ENCODE peak calls at places on chromosomes 1 and 21, in ten cellular contexts. Y is lower lobe of right lung; V is glutamatergic neuron; N is GM10248; P is CD8-positive, alpha-beta T cell; K is OCI-LY7; L is epithelial cell of esophagus; S is hepatocyte; R is IMR-90; I is RWPE1. D is an unnamed sample.

GRCh38 chr1:179706339-179706941 is 36.7 kb upstream of the FAM163A start:
- DNase-seq in S (peak), V (peak), Y (no peak), I (peak), N (peak), L (peak), R (peak), K (peak), P (peak), D (peak)

GRCh38 chr1:175072131-175072941 is 4.7 kb downstream of the TNN start:
- DNase-seq in N (peak), S (peak), P (no peak), K (no peak), V (peak), R (peak), I (no peak), Y (no peak), L (peak), D (peak)

GRCh38 chr1:28751315-28752056 is 14.7 kb downstream of the YTHDF2 start:
- DNase-seq in P (no peak), Y (no peak), I (peak), V (no peak), L (peak), K (no peak), R (peak), N (no peak), S (no peak), D (no peak)

GRCh38 chr1:153790282-153790995 is 15.2 kb downstream of the SLC27A3 start:
- DNase-seq in R (peak), N (no peak), P (no peak), K (no peak), I (no peak), Y (peak), L (no peak), S (peak), V (no peak), D (no peak)

GRCh38 chr1:160085686-160086089 is 4.3 kb downstream of the KCNJ9 start:
- DNase-seq in V (peak), P (peak), I (peak), Y (peak), L (peak), R (peak), S (peak), N (peak), K (peak), D (peak)

GRCh38 chr21:46156378-46156645 is 933 bp upstream of the FTCD start:
- DNase-seq in V (no peak), S (peak), I (no peak), L (no peak), Y (no peak), N (no peak), P (no peak), R (no peak), K (no peak), D (no peak)

GRCh38 chr1:152109231-152109997 is 5.8 kb downstream of the TCHH start:
- DNase-seq in P (no peak), R (peak), N (no peak), I (no peak), V (no peak), Y (no peak), S (no peak), L (peak), K (no peak), D (no peak)

GRCh38 chr21:18951291-18952038 is 547.9 kb upstream of the TMPRSS15 start:
- DNase-seq in I (no peak), L (no peak), N (no peak), S (peak), P (no peak), R (no peak), V (peak), K (peak), Y (no peak), D (no peak)

GRCh38 chr1:110383311-110383990 is 7.4 kb downstream of the SLC16A4 start:
- DNase-seq in P (no peak), Y (no peak), R (no peak), I (no peak), N (no peak), K (peak), S (no peak), V (no peak), L (peak), D (no peak)

GRCh38 chr1:4518621-4519020 is 135.8 kb upstream of the AJAP1 start:
- DNase-seq in P (no peak), K (no peak), L (no peak), Y (no peak), V (no peak), R (no peak), S (no peak), I (no peak), N (no peak), D (no peak)

GRCh38 chr1:59146651-59147358 is 150.1 kb upstream of the FGGY start:
- DNase-seq in V (peak), K (no peak), L (no peak), R (peak), S (peak), P (peak), I (no peak), Y (peak), N (peak), D (peak)
- TF ChIP-seq CTCF in V (no peak), K (no peak), L (no peak), R (peak), S (peak), P (peak), I (no peak), Y (peak), N (peak), D (peak)

DNA sequence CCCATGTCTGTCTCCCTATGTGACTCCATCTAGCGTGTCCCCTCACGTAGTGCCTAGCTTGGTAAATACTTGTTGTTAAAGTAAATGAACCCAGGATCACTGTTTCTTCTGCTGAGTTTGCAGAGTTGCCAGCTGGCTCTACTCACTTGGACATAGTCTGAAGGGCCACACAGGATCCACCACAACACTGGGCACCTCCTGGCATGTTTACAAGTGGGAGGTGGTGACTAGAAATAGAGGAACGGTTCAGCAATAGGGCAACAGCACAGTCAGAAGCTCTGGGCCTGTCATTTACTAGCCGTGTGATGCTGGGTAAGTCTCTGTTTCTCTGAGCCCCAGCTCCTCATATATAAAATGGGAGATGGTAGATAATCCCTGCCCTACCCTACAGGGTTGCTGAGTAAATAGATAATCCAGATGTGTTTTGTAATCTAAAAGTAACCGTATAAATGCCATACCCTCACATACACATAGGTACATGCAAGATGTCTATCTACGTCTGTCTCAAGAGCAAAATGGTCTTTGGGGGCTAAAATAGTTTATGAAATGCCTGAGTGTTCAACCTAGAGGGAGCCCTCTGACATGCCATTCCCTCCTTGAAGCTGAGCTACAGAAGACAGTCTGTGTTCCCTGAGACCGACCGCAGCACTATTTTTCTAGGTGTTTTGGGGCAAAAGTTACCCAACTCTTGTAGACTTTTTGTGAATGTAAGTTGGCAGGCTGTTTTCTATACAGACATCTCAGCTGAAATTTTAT is 20.4 kb downstream of the RNF220 start:
- DNase-seq in V (no peak), L (no peak), Y (no peak), N (no peak), S (no peak), P (no peak), R (no peak), I (no peak), K (no peak), D (no peak)
- TF ChIP-seq CTCF in V (no peak), L (no peak), Y (no peak), N (no peak), S (no peak), P (no peak), R (no peak), I (no peak), K (no peak), D (no peak)

DNA sequence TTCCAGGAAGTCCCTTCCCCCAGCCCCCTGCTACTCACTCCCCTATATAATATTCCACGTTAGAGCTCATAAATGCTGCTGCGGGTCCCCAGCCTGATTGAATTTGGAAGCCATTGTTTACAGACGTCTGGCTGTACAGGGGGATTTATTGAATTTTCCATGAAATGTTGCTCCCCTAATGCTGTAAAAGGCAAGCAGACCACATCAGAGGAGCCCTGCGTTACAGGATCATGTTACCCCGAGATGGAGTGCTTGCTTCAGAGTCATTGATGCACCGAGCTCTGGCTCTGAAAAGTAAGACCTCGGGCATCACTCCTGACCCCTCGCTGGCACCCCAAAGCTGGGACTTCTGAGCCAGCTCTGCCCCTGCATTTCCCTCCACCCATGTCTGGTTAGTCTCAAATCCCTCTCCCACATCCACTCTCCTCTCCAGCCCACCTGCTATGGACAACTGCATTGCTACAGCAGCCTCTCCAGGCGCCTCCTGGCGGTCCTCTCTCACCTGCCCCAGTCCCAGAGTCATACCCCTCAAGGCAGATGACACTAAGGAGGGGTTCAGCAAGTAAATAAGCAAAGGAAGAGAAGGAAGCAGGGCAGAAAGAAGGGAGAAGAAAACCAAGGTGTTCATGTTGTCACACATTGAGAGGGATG is 127.8 kb downstream of the TMEM53 start:
- DNase-seq in R (no peak), L (no peak), K (no peak), S (peak), I (no peak), N (no peak), P (no peak), Y (no peak), V (no peak), D (peak)
- TF ChIP-seq CTCF in R (no peak), L (no peak), K (peak), S (no peak), I (no peak), N (peak), P (no peak), Y (no peak), V (no peak), D (no peak)

GRCh38 chr1:211492511-211493132 is 660 bp upstream of the RD3 start:
- DNase-seq in K (no peak), N (no peak), V (no peak), L (no peak), R (no peak), P (no peak), S (no peak), Y (no peak), I (no peak), D (no peak)

GRCh38 chr1:211490821-211491415 is 1.0 kb downstream of the RD3 start:
- DNase-seq in S (no peak), Y (no peak), K (no peak), R (no peak), I (no peak), P (no peak), N (no peak), L (no peak), V (no peak), D (no peak)

GRCh38 chr1:211493865-211494653 is 2.1 kb upstream of the RD3 start:
- DNase-seq in N (no peak), L (no peak), V (no peak), Y (no peak), K (no peak), S (no peak), I (no peak), R (no peak), P (no peak), D (no peak)

GRCh38 chr1:211495584-211495983 is 3.6 kb upstream of the RD3 start:
- DNase-seq in K (no peak), P (no peak), S (no peak), L (peak), R (no peak), I (peak), N (no peak), Y (no peak), V (no peak), D (no peak)

DNA sequence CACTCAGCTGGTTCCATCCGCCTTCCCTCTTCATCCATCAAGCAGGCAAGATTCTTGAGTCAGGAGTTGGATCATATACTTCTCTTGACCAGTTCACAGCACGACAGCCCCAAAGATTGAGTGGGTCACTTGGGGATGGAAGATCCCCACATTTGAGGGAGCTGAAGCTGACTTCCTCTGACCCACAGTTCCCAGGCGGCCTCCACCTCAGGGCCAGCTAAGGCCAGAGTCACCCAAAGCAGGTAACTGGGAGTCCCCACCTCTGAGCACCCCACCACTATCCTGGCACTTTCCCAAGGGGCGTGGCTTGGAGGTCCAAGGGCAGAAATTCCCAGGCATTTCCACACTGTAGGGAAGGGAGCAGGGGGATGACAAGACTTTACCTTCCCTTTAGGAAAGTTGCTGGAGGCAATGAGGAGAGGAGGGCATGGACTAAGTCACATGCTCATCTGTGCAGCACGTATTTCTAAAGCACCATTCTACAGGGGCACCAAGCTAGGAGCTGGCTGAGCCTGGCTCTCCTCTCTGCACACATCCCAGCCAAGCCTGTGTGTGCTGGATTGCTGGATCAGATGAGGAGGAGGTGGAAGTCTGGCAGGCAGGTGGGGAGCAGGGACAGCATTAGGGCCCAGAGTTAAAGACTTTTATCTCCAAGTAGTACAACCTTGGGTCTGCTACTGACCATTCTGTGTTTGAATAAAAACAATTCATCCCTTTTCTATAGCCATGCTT is 1.3 kb upstream of the RD3 start:
- DNase-seq in Y (no peak), P (no peak), N (no peak), L (no peak), S (no peak), R (no peak), V (no peak), I (no peak), K (no peak), D (no peak)
- TF ChIP-seq CTCF in Y (no peak), P (no peak), N (no peak), L (no peak), S (no peak), R (no peak), V (no peak), I (no peak), K (no peak), D (no peak)

DNA sequence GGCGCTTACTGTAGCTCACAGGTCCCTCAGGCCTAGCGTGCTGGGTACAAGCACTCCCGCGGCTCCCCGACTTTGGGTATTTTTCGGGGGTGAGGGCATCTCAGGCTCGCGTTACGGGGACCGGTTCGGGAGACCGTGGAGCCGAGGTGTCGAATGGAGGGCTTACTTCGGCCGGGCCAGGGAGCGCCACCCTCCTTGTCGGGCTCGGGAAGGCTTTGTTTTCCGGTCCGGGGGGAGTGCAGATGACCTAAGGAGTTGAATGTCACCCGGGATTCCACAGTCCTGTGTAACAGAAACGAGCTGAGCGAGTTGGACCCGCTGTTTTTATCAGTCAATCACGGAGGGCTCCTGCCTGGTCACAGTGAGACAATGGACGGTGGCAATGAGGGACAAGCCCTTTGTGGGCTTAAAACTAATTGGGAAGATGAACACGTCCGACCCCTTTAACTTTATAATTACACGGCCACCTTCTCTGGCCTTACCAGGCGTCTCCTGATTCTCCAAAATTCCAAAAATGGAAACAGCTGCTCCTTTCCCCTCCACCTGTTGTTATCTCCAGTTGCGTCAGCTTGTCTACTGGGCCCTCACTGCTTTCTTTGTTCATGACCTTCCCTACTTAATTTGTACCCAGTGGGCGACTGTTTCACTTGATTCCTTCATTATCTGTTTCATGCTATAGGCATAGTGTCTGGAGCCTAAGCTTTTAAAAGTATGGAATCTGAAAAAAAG is 912 bp upstream of the TRIM45 start:
- DNase-seq in R (no peak), L (no peak), V (no peak), P (no peak), S (no peak), K (no peak), Y (no peak), N (no peak), I (no peak), D (no peak)
- TF ChIP-seq CTCF in R (no peak), L (no peak), V (no peak), P (peak), S (no peak), K (no peak), Y (peak), N (no peak), I (peak), D (no peak)

GRCh38 chr21:42496120-42496838 is at the start of gene RSPH1:
- DNase-seq in S (peak), R (peak), P (peak), Y (peak), I (peak), N (peak), V (peak), K (peak), L (peak), D (peak)
- TF ChIP-seq CTCF in S (no peak), R (no peak), P (no peak), Y (no peak), I (no peak), N (peak), V (no peak), K (peak), L (no peak), D (no peak)

GRCh38 chr1:52119291-52119690 is 22.6 kb upstream of the ZFYVE9 start:
- DNase-seq in R (no peak), P (no peak), Y (no peak), V (no peak), L (peak), I (no peak), K (no peak), S (no peak), N (no peak), D (no peak)

GRCh38 chr1:52125727-52126359 is 16.0 kb upstream of the ZFYVE9 start:
- DNase-seq in K (no peak), L (no peak), P (no peak), N (no peak), I (no peak), V (no peak), Y (no peak), R (no peak), S (no peak), D (no peak)

GRCh38 chr1:52119722-52120121 is 22.2 kb upstream of the ZFYVE9 start:
- DNase-seq in I (no peak), K (no peak), R (no peak), V (no peak), Y (no peak), N (no peak), L (no peak), P (no peak), S (no peak), D (no peak)

GRCh38 chr1:52123622-52124021 is 18.3 kb upstream of the ZFYVE9 start:
- DNase-seq in K (no peak), Y (no peak), I (no peak), R (no peak), S (no peak), P (no peak), N (no peak), L (no peak), V (no peak), D (no peak)

GRCh38 chr1:52122424-52122823 is 19.5 kb upstream of the ZFYVE9 start:
- DNase-seq in K (no peak), S (peak), Y (no peak), V (no peak), P (no peak), R (no peak), N (no peak), L (no peak), I (no peak), D (no peak)
- TF ChIP-seq CTCF in K (no peak), S (no peak), Y (no peak), V (no peak), P (no peak), R (no peak), N (no peak), L (no peak), I (no peak), D (no peak)

DNA sequence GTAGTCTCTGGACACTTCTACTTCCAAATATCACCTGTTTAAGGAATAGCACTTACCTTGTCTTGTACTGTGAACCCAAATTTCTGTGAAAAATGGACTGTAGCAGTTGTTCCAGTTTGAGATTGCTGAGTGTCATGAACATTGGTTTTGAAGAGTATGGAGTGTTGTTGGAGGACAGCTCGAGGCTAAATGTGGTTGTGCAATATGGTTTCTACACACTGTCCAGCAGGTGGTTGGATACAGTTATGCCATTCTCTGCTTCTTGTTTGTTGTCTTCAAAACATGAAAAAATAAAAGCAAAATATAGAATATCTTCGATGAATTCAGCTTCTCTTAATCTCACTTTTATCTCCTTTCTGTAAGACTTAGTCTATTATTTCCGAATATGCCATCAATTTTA is 67.1 kb downstream of the DDR2 start:
- DNase-seq in Y (no peak), P (no peak), V (no peak), R (no peak), N (no peak), K (no peak), S (no peak), L (peak), I (no peak), D (no peak)
- TF ChIP-seq CTCF in Y (no peak), P (no peak), V (no peak), R (no peak), N (no peak), K (no peak), S (no peak), L (peak), I (no peak), D (no peak)

DNA sequence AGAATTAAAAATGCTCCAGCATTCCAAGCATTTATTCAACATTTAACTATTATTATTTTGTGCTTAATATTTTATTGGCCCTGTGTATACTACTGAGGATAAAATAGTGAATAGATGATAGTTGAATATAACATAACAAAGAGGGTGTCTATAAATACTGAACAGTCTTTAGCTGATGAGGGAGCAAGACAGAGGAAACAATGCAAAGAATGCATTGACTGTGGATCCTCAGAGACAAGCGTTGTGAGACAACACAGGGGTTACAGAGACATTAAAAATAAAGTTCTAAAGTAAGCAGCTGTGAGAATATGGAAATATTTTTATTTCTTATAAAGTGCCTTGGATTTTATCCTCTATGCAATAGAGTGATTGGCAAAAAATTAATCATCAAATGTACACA is 1133.1 kb downstream of the PLA2G4A start:
- DNase-seq in N (no peak), K (no peak), L (no peak), R (no peak), S (no peak), I (no peak), V (no peak), P (no peak), Y (no peak), D (no peak)
- TF ChIP-seq CTCF in N (no peak), K (no peak), L (no peak), R (no peak), S (no peak), I (no peak), V (no peak), P (no peak), Y (no peak), D (no peak)

D was measured in GM20000.